ENCODE peak calls at places on chromosomes 11 and 22, in six cellular contexts. A is HepG2, D is GM12878, C is K562, M is HCT116, E is H1. X is an unnamed sample.

GRCh38 chr22:37278261-37278660 is 4.0 kb upstream of the CYTH4 start:
- DNase-seq in A (no peak), D (no peak), C (no peak), M (no peak), E (no peak), X (no peak)

GRCh38 chr11:44943118-44943517 is 7.6 kb downstream of the TP53I11 start:
- DNase-seq in A (no peak), D (no peak), C (no peak), M (no peak), E (no peak), X (no peak)

GRCh38 chr11:67419330-67420049 is 4.0 kb downstream of the CARNS1 start:
- DNase-seq in A (no peak), D (no peak), C (no peak), M (no peak), E (no peak), X (no peak)

GRCh38 chr22:35777335-35777975 is 59.8 kb downstream of the APOL5 start:
- DNase-seq in A (no peak), D (no peak), C (no peak), M (no peak), E (no peak), X (no peak)

GRCh38 chr22:18988958-18989357 is 52.9 kb upstream of the PRODH start:
- DNase-seq in A (no peak), D (no peak), C (no peak), M (no peak), E (no peak), X (no peak)

GRCh38 chr22:19040581-19041402 is 81.4 kb downstream of the DGCR2 start:
- DNase-seq in A (no peak), D (no peak), C (no peak), M (no peak), E (no peak), X (no peak)

GRCh38 chr11:32893947-32894827 is 1.6 kb downstream of the QSER1 start:
- DNase-seq in A (peak), D (peak), C (peak), M (peak), E (no peak), X (peak)

GRCh38 chr11:88384678-88385015 is 47.1 kb upstream of the CTSC start:
- DNase-seq in A (no peak), D (no peak), C (no peak), M (no peak), E (no peak), X (no peak)

GRCh38 chr11:65498042-65498726 is 661 bp upstream of the MALAT1 start:
- DNase-seq in A (no peak), D (peak), C (peak), M (no peak), E (no peak), X (peak)

GRCh38 chr11:64902102-64902900 is 14.7 kb downstream of the ATG2A start:
- DNase-seq in A (no peak), D (no peak), C (no peak), M (no peak), E (no peak), X (no peak)

GRCh38 chr11:20010106-20010860 is 150.0 kb downstream of the DBX1 start:
- DNase-seq in A (no peak), D (no peak), C (no peak), M (no peak), E (no peak), X (no peak)

GRCh38 chr11:16604784-16605439 is 133.5 kb upstream of the C11orf58 start:
- DNase-seq in A (no peak), D (no peak), C (peak), M (no peak), E (no peak), X (peak)

GRCh38 chr22:47997612-47998011 is 1235.2 kb downstream of the TBC1D22A start:
- DNase-seq in A (no peak), D (no peak), C (no peak), M (no peak), E (no peak), X (no peak)

GRCh38 chr11:27158763-27159679 is 118.4 kb downstream of the BBOX1 start:
- DNase-seq in A (peak), D (no peak), C (peak), M (peak), E (peak), X (peak)

GRCh38 chr22:40036591-40037225 is 42.0 kb downstream of the FAM83F start:
- DNase-seq in A (peak), D (no peak), C (peak), M (peak), E (peak), X (peak)

GRCh38 chr11:63871962-63872832 is 33.3 kb downstream of the MARK2 start:
- DNase-seq in A (peak), D (peak), C (peak), M (peak), E (no peak), X (peak)

GRCh38 chr11:97739892-97740782 is 1280.6 kb upstream of the CNTN5 start:
- DNase-seq in A (peak), D (no peak), C (no peak), M (no peak), E (no peak), X (no peak)

GRCh38 chr11:95577716-95578460 is 211.7 kb downstream of the FAM76B start:
- DNase-seq in A (no peak), D (no peak), C (no peak), M (no peak), E (no peak), X (no peak)

GRCh38 chr11:74949748-74950127 is 672 bp downstream of the SPCS2 start:
- DNase-seq in A (no peak), D (no peak), C (no peak), M (no peak), E (no peak), X (peak)

GRCh38 chr22:21826204-21826603 is 41.2 kb downstream of the MAPK1 start:
- DNase-seq in A (no peak), D (no peak), C (peak), M (no peak), E (no peak), X (no peak)

GRCh38 chr11:35415488-35415887 is 3.9 kb downstream of the SLC1A2 start:
- DNase-seq in A (no peak), D (no peak), C (no peak), M (no peak), E (no peak), X (no peak)

GRCh38 chr22:35966314-35967045 is 62.1 kb downstream of the RBFOX2 start:
- DNase-seq in A (no peak), D (no peak), C (no peak), M (no peak), E (no peak), X (no peak)

GRCh38 chr11:199004-199581 is 6.2 kb downstream of the SCGB1C1 start:
- DNase-seq in A (no peak), D (no peak), C (no peak), M (no peak), E (no peak), X (no peak)

GRCh38 chr22:27192135-27192900 is 534.9 kb downstream of the MIAT start:
- DNase-seq in A (no peak), D (no peak), C (no peak), M (no peak), E (no peak), X (no peak)

GRCh38 chr11:67352546-67353316 is 615 bp downstream of the POLD4 start:
- DNase-seq in A (peak), D (no peak), C (peak), M (no peak), E (no peak), X (no peak)

GRCh38 chr11:12556788-12557384 is 117.3 kb upstream of the TEAD1 start:
- DNase-seq in A (peak), D (no peak), C (no peak), M (peak), E (peak), X (peak)

GRCh38 chr11:125061237-125061636 is 1.9 kb upstream of the SLC37A2 start:
- DNase-seq in A (peak), D (no peak), C (no peak), M (no peak), E (no peak), X (no peak)

GRCh38 chr11:5989203-5989602 is 2.4 kb upstream of the OR52L1 start:
- DNase-seq in A (no peak), D (no peak), C (no peak), M (no peak), E (no peak), X (peak)

GRCh38 chr22:41286639-41287091 is 678 bp upstream of the RANGAP1 start:
- DNase-seq in A (peak), D (peak), C (peak), M (no peak), E (no peak), X (no peak)
- TF ChIP-seq JUND in A (no peak), D (no peak), C (no peak), M (no peak), E (no peak), X (no peak)

GRCh38 chr11:14290422-14290821 is 68.6 kb downstream of the RRAS2 start:
- DNase-seq in A (no peak), D (no peak), C (no peak), M (no peak), E (no peak), X (no peak)

DNA sequence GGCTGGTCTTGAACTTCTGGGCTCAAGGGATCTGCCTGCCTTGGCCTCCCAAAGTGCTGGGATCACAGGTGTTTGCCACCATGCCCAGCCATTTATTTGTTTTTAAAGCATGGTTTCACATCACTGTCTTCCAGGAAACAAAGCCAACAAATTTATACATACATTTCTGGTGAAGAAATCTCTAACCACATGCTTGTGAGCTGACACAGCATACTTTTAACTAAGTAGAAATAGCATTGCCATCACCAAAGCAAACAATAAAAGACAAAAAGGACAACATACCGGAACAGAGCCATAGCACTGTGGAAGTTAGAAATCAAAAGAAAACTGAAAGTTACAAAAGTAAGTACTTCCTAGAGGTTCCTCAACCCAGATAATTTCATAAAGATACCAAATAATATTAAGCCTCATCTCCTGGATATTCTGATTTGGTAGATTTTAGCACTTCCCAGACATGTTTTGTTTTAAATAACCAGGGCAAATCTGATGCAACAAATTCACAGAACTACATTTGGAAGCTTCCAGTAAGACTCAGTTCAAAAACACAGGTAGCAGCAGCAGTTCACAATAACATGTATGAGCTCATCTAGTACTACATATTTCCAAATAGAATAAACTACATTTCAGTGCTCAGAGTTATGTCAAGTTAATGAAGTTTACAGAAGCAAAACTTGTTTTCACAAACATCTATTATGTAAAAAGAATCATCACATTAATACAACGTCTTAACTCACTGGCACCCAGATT is 70.6 kb downstream of the RRAS2 start:
- DNase-seq in A (no peak), D (no peak), C (no peak), M (no peak), E (no peak), X (peak)
- TF ChIP-seq JUND in A (no peak), D (no peak), C (no peak), M (no peak), E (no peak), X (no peak)

DNA sequence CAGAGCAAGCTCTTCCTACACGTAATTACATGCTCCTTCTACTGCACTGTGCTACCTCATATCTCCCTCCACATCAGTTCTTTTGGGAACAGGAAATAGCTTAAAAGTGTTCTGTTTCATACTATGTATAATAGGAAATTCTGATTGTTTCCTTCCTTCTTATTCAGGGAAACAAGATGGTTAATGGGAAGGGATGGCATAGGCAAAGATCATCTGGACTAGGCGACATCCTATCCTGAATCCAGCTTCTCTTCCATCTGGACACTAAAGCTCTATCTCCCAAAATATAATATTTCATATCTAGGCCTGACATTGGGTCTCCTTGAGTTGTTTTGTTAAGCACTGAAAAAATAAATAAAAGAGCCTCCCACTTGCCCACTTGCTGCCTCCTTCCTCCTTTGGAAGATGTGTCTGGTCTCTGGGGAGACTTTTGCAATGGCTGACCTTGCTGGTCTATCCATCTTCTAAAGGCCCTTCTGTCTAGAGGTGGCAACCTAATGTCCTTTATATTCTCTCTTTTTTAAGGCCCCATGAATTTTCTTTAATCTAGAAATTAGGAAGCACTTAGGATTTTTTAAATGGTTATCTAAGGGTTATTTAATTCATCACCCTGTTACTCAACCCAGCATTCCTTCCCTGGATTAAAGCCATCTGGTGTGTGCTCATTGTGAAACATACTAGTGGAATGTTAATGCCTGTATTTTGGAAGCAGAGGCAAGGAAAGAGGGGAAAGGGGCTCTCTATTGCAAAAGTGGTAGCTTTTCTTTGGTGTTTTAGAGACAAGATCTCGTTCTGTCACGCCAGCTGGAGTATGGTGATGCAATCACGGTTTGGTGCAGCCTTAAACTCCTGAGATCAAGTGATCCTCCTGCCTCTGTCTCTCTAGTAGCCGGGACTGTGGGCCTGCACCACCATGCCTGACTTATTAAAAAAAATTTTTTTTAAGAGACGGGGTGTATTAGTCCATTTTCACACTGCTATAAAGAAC is 20.6 kb downstream of the CLMP start:
- DNase-seq in A (no peak), D (no peak), C (no peak), M (no peak), E (no peak), X (no peak)
- TF ChIP-seq JUND in A (no peak), D (no peak), C (no peak), M (no peak), E (no peak), X (no peak)

GRCh38 chr11:2461253-2462091 is 16.7 kb downstream of the KCNQ1 start:
- DNase-seq in A (no peak), D (no peak), C (peak), M (no peak), E (no peak), X (no peak)
- TF ChIP-seq JUND in A (no peak), D (no peak), C (no peak), M (no peak), E (no peak), X (no peak)

DNA sequence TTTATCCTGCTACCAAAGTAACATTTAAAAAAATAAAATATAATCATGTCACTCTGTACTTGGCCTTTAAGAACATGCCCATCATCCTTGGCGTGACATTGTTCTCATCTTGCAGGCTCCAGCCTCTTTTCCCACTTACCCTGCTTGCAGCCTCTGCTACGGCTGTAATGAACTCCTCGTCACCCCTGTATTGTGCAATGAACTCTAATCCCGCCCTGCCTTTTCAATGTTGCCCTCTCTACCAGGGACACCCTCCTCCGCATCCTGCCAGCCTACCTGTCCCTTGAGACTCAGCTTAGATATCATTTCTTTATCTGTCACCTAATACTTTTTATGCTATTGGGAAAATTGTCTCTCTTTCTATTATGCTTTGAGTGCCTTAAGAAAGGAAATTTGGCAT is 12.6 kb upstream of the MMP20 start:
- DNase-seq in A (no peak), D (no peak), C (no peak), M (no peak), E (no peak), X (no peak)
- TF ChIP-seq JUND in A (no peak), D (no peak), C (no peak), M (no peak), E (no peak), X (no peak)

X was measured in T47D.